ENCODE peak calls at places on chromosomes 3 and 15, in four cellular contexts. Z is fibroblast of lung; X is psoas muscle; B is CD8-positive, alpha-beta memory T cell. V is an unnamed sample.

GRCh38 chr3:130390079-130390478 is 44.6 kb downstream of the COL6A5 start:
- DNase-seq in Z (no peak), X (no peak), B (no peak), V (no peak)

GRCh38 chr3:141407043-141407442 is 38.7 kb downstream of the ZBTB38 start:
- DNase-seq in Z (peak), X (no peak), B (no peak), V (no peak)

GRCh38 chr15:83973816-83974215 is 261.8 kb upstream of the GOLGA6L4 start:
- DNase-seq in Z (no peak), X (no peak), B (no peak), V (no peak)

GRCh38 chr3:105399611-105400010 is 32.9 kb downstream of the ALCAM start:
- DNase-seq in Z (peak), X (no peak), B (no peak), V (no peak)

GRCh38 chr3:45182915-45183881 is 37.0 kb upstream of the CDCP1 start:
- DNase-seq in Z (peak), X (no peak), B (no peak), V (peak)

GRCh38 chr3:52193059-52193458 is 4.9 kb upstream of the ALAS1 start:
- DNase-seq in Z (peak), X (peak), B (no peak), V (no peak)

GRCh38 chr3:82641701-82642100 is 880.3 kb upstream of the GBE1 start:
- DNase-seq in Z (peak), X (no peak), B (no peak), V (peak)

GRCh38 chr3:45125550-45126026 is 20.6 kb downstream of the CDCP1 start:
- DNase-seq in Z (no peak), X (no peak), B (no peak), V (peak)

DNA sequence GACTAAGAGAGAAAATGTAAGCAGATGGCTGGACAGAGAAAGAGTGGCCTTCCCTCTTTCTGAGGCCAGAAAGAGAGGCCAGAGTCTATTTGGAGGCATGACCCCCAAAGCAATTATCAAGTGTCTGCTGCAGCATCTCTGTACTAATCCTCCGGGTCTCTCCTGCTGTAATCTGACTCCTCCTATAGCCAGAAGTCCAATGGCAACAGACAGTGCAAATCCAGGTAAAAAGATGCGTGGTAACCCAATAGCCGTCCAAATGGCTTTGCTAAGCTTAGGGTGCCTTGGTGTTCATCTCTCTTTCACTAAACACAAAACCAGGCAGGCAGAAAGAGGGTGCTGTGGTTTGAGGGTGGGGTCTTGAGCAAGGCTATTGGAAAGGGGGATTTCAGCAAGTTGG is 91.6 kb downstream of the ADCY5 start:
- DNase-seq in Z (no peak), X (no peak), B (no peak), V (no peak)
- H3K27ac ChIP-seq in Z (no peak), X (no peak), B (no peak), V (no peak)

GRCh38 chr15:99628374-99629001 is 62.7 kb downstream of the MEF2A start:
- DNase-seq in Z (no peak), X (no peak), B (no peak), V (no peak)

GRCh38 chr15:99631256-99631655 is 65.5 kb downstream of the MEF2A start:
- DNase-seq in Z (no peak), X (no peak), B (no peak), V (no peak)

GRCh38 chr15:99633655-99634054 is 67.9 kb downstream of the MEF2A start:
- DNase-seq in Z (no peak), X (no peak), B (no peak), V (no peak)

GRCh38 chr15:99632521-99632920 is 66.7 kb downstream of the MEF2A start:
- DNase-seq in Z (no peak), X (no peak), B (no peak), V (no peak)

GRCh38 chr15:99630607-99631131 is 64.9 kb downstream of the MEF2A start:
- DNase-seq in Z (no peak), X (no peak), B (no peak), V (no peak)
- H3K27ac ChIP-seq in Z (no peak), X (peak), B (no peak), V (no peak)

DNA sequence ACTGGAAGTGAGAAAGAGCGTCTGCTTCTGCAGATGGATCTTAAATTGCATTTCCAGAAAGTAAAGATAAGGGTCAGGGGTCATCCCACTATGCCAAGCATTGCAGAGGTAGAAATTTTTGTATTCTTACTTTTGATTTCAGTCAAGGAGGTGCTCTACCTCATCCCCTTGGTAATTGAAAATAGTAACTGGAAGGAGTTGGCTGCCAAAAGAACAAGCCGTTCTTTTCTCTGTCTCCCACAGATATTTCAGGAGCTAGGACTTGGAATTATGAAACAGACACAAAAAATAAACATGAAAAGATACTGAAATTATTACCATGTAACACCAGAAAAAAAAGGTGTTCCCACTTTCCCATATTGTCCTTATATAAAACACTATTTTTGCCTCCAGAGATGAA is 309.9 kb upstream of the UMPS start:
- DNase-seq in Z (no peak), X (no peak), B (no peak), V (no peak)
- H3K27ac ChIP-seq in Z (no peak), X (no peak), B (no peak), V (no peak)

GRCh38 chr15:34147371-34148140 is 45.7 kb downstream of the PGBD4 start:
- DNase-seq in Z (peak), X (no peak), B (no peak), V (peak)
- H3K27ac ChIP-seq in Z (no peak), X (no peak), B (no peak), V (peak)

DNA sequence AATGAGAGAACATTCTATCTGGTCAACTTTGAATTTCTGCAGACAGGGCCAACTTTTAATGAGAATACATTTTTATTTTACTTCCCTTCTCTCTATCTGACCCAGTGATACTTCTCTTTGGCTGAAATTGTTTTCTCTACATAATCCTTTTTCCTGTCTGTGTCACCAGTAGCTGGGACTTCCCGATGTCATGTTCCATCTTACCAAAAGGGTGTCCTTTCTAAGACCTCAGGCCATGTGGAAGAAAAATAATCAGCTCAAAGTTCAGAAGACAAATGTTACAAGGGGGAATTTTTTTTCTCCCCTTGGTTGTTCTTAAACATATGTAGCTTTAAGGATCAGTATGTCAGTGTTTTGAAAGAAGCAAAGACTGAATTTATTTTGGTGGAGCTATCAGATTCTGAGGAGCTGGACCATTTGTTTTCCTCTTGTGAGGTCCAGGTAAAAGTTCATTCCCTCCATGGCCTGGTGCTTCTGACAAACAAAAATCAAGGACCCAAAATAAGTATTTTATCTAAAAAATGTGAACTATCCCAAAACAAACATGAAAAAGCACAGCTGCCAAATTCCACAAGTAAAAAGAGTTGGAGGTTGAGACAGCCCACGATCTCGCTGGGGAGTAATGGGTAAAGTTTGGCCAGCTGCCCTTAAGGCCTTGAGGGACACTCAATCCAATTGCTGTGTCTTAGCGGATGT is 859.4 kb upstream of the NR2F2 start:
- DNase-seq in Z (peak), X (no peak), B (no peak), V (no peak)
- H3K27ac ChIP-seq in Z (no peak), X (no peak), B (no peak), V (no peak)

DNA sequence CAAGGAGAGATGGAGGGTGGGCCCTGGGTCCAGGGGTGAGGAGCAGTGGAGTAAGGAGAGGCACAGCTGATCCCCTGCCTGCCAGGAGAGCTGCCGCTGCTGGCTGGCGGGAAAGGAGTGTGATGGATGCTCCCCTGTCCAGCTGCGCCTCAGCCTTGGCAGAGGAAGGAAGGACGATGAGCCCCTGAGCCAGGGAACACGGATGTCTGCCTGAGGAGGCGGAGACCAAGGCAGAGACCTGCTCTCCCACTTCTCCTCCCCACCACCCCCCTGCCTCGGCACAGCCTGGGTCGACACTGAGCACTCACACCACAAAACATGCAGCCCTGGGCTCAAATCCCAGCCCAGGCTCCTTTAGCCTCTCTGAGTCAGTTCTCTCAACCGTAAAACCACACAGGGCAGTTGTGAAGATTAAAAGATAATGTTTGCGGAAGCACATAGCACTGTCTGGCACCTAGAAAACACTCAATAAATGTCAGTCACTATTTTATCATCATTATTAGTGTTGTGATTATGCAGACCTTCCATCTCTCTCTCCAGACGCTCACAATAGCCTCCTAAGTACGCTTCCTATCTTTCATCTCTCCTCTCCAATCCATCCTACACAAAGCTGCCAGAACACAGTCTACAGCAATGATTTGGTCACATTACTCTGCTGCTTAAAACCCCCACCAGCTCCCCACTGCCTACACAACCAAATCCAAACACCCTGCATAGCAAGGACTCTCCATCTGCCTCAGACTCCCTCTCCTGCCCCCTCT is 52.2 kb downstream of the SEMA5B start:
- DNase-seq in Z (peak), X (peak), B (peak), V (no peak)
- H3K27ac ChIP-seq in Z (no peak), X (no peak), B (no peak), V (no peak)

GRCh38 chr15:48877630-48878595 is at the start of gene EID1:
- DNase-seq in Z (peak), X (peak), B (peak), V (peak)

GRCh38 chr15:48871536-48871935 is 6.4 kb upstream of the EID1 start:
- DNase-seq in Z (no peak), X (no peak), B (no peak), V (no peak)

GRCh38 chr15:48876057-48876456 is 1.9 kb upstream of the EID1 start:
- DNase-seq in Z (no peak), X (no peak), B (no peak), V (no peak)

GRCh38 chr15:48872632-48873031 is 5.3 kb upstream of the EID1 start:
- DNase-seq in Z (no peak), X (no peak), B (no peak), V (no peak)

DNA sequence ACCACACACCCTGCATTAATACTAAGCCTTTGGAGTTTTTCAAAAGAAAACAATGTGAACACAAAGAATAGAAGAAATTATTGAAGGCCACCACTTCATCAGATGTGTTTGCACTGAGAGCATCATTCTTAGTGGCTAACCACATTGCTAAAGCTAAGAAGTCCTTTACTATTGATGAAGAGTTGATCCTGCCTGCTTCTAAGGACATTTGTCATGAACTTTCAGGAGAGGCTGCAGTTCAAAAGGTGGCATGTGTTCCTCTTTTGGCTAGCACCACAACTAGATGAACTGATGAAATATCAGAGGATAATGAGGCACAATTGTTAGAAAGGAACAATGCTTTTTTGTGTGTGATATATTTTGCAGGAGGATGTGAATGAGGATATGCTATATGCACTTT is 2.7 kb upstream of the EID1 start:
- DNase-seq in Z (no peak), X (no peak), B (no peak), V (no peak)
- H3K27ac ChIP-seq in Z (no peak), X (no peak), B (no peak), V (no peak)

GRCh38 chr15:67116742-67117141 is 51.3 kb downstream of the SMAD3 start:
- DNase-seq in Z (no peak), X (no peak), B (no peak), V (no peak)

GRCh38 chr15:67119238-67119846 is 53.9 kb downstream of the SMAD3 start:
- DNase-seq in Z (no peak), X (no peak), B (no peak), V (no peak)

GRCh38 chr15:67117356-67117755 is 52.0 kb downstream of the SMAD3 start:
- DNase-seq in Z (peak), X (no peak), B (no peak), V (no peak)

GRCh38 chr15:67120009-67120838 is 54.8 kb downstream of the SMAD3 start:
- DNase-seq in Z (no peak), X (no peak), B (no peak), V (no peak)

DNA sequence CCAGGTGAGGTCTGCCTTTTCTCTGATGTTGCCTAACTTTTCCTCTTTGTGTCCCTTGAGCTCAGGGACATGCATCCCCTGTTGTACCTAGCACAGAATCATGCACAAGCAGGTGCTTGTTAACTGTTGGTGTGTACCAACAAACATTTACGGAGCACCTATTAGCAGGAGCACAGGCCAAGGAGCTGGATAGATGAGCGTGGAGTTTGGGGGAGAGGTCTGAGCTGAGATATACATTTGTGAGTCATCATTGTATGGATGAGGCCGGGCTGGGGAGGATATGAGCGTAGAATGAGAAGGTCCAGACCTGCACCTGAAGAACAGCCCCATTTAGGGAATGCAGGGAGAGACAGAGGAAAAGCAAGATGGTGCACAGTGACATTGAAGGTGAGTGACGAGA is 53.4 kb downstream of the SMAD3 start:
- DNase-seq in Z (no peak), X (no peak), B (no peak), V (no peak)
- H3K27ac ChIP-seq in Z (peak), X (peak), B (no peak), V (peak)